ENCODE peak calls at places on chromosome 1, in ten cellular contexts. B, J, P, H, R, G, Z, Q, I and D are unnamed samples.

GRCh38 chr1:196779093-196779492 is 4.5 kb downstream of the CFHR3 start:
- DNase-seq in B (no peak), J (no peak), P (no peak), H (no peak), R (peak; percentile 1), G (no peak), Z (no peak), Q (no peak), I (no peak), D (no peak)

GRCh38 chr1:4515727-4516289 is 138.6 kb upstream of the AJAP1 start:
- DNase-seq in B (no peak), J (no peak), P (no peak), H (no peak), R (no peak), G (no peak), Z (no peak), Q (no peak), I (no peak), D (no peak)

GRCh38 chr1:44251486-44251885 is 38.2 kb downstream of the DMAP1 start:
- DNase-seq in B (no peak), J (no peak), P (no peak), H (no peak), R (no peak), G (peak; percentile 45), Z (no peak), Q (no peak), I (no peak), D (no peak)

GRCh38 chr1:230205719-230206198 is 138.7 kb downstream of the GALNT2 start:
- DNase-seq in B (peak; percentile 67), J (no peak), P (peak; percentile 78), H (peak; percentile 74), R (no peak), G (no peak), Z (no peak), Q (no peak), I (no peak), D (no peak)

GRCh38 chr1:14888374-14888773 is 265.2 kb upstream of the TMEM51 start:
- DNase-seq in B (no peak), J (no peak), P (no peak), H (no peak), R (no peak), G (no peak), Z (no peak), Q (no peak), I (no peak), D (no peak)

GRCh38 chr1:50179639-50180038 is 70.9 kb downstream of the ELAVL4 start:
- DNase-seq in B (no peak), J (no peak), P (no peak), H (no peak), R (no peak), G (no peak), Z (no peak), Q (no peak), I (no peak), D (no peak)

GRCh38 chr1:224753491-224753890 is 137.4 kb downstream of the CNIH3 start:
- DNase-seq in B (no peak), J (no peak), P (no peak), H (no peak), R (no peak), G (no peak), Z (no peak), Q (no peak), I (no peak), D (no peak)

GRCh38 chr1:26610781-26611180 is 81.2 kb downstream of the RPS6KA1 start:
- DNase-seq in B (no peak), J (no peak), P (no peak), H (no peak), R (no peak), G (no peak), Z (no peak), Q (no peak), I (no peak), D (no peak)

GRCh38 chr1:155729031-155729898 is 40.4 kb downstream of the DAP3 start:
- DNase-seq in B (peak; percentile 60), J (peak; percentile 76), P (no peak), H (peak; percentile 25), R (peak; percentile 81), G (peak; percentile 46), Z (peak; percentile 76), Q (peak; percentile 35), I (no peak), D (peak; percentile 66)

GRCh38 chr1:55662875-55663274 is 447.7 kb upstream of the USP24 start:
- DNase-seq in B (no peak), J (no peak), P (no peak), H (no peak), R (no peak), G (no peak), Z (no peak), Q (no peak), I (no peak), D (no peak)
- H3K4me3 ChIP-seq in B (no peak overlapping the region), J (no peak overlapping the region), P (no peak overlapping the region), H (no peak overlapping the region), R (no peak overlapping the region), G (no peak overlapping the region), Z (no peak overlapping the region), Q (no peak overlapping the region), I (no peak overlapping the region), D (no peak overlapping the region)

GRCh38 chr1:163315773-163316374 is 5.9 kb upstream of the NUF2 start:
- DNase-seq in B (peak; percentile 27), J (peak; percentile 52), P (no peak), H (no peak), R (peak; percentile 48), G (peak; percentile 16), Z (peak; percentile 31), Q (peak; percentile 16), I (no peak), D (no peak)
- TF ChIP-seq EP300 in B (no peak), J (no peak), P (no peak), H (no peak), R (no peak), G (no peak), Z (no peak), Q (no peak), I (no peak), D (no peak)

GRCh38 chr1:227949341-227949921 is 1.7 kb upstream of the WNT9A start:
- DNase-seq in B (peak; percentile 18), J (no peak), P (peak; percentile 7), H (peak; percentile 16), R (no peak), G (no peak), Z (no peak), Q (no peak), I (no peak), D (peak; percentile 63)

GRCh38 chr1:227947425-227947677 is 381 bp downstream of the WNT9A start:
- DNase-seq in B (no peak), J (no peak), P (no peak), H (peak; percentile 20), R (peak; percentile 36), G (no peak), Z (no peak), Q (peak; percentile 46), I (no peak), D (peak; percentile 71)

GRCh38 chr1:227949954-227950734 is 2.4 kb upstream of the WNT9A start:
- DNase-seq in B (peak; percentile 21), J (no peak), P (no peak), H (peak; percentile 14), R (no peak), G (no peak), Z (no peak), Q (no peak), I (no peak), D (peak; percentile 61)

GRCh38 chr1:227947678-227948492 is at the start of gene WNT9A:
- DNase-seq in B (peak; percentile 55), J (no peak), P (peak; percentile 99), H (peak; percentile 31), R (peak; percentile 33), G (peak; percentile 38), Z (no peak), Q (peak; percentile 75), I (no peak), D (peak; percentile 79)

DNA sequence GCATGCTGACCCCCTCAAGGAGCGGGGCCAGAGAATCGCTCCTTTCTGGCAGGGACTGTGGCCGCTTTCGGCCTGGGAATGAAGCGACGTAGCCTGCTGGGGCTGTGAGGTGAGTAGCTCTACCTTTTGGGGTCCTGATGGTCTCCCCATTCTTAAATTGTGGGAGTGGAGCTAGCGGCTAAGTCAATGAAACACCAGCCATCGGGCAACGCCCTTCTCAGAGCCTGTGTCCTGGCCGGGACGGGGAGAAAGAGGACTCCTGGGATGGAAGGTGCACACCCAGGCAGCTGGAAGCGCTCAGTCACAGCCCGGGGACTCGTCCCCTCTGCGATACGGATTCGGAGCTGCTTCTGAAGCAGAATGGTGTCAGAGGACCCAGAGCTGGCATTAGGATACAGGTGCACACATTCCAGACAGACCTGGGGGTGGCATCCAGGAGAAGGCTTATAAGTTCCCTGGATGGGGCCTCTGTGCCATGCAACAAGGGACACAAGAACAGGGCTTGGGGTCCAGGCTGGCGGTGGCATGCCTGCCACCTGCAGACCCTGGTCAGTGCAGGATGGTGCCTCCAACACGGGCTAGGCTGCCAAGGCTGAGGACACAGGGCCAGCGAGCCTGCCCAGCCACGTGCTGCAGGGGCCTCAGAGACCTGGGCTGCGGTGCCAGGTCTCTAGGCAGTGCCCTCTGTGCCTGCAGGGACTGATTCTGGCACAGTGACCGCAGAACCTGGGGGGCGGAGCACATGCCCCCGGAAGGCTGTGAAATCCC is 945 bp upstream of the WNT9A start:
- DNase-seq in B (peak; percentile 21), J (no peak), P (peak; percentile 17), H (peak; percentile 17), R (peak; percentile 29), G (no peak), Z (no peak), Q (no peak), I (no peak), D (peak; percentile 66)
- H3K4me3 ChIP-seq in B (peak overlapping the region; percentile 61), J (peak overlapping the region; percentile 49), P (peak overlapping the region; percentile 40), H (peak overlapping the region; percentile 27), R (peak overlapping the region; percentile 66), G (peak overlapping the region; percentile 45), Z (no peak overlapping the region), Q (peak overlapping the region; percentile 67), I (no peak overlapping the region), D (peak overlapping the region; percentile 75)

DNA sequence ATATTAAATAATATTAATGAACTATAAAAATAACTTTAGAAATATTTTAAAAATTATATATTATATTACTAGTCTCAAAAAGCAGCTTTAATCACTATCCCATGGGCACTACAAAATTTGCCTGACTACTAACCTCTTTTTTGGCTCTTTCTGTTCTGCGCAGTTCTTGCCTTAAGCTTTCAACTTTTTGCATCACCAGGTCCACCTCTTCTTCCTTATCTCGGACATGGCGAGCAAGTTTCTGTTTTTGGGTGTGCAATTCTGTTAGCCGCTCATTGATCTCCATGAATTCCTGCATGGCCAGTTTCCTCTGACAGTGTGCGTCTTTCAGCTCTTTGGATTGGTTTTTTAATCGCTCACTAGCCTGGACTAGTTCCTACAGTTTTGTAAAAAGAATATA is 172.4 kb downstream of the COQ8A start:
- DNase-seq in B (no peak), J (no peak), P (no peak), H (no peak), R (no peak), G (no peak), Z (no peak), Q (no peak), I (no peak), D (no peak)
- TF ChIP-seq EP300 in B (no peak), J (no peak), P (no peak), H (no peak), R (no peak), G (no peak), Z (no peak), Q (no peak), I (no peak), D (no peak)